ENCODE peak calls at places on chromosomes 16 and 17, in nine cellular contexts. F, S, Q, H, A, R, W, K and L are unnamed samples.

GRCh38 chr16:20647736-20648135 is 49.7 kb downstream of the ACSM1 start:
- DNase-seq in F (no peak), S (no peak), Q (no peak), H (no peak), A (no peak), R (no peak), W (no peak), K (no peak), L (no peak)

GRCh38 chr17:75849724-75850123 is 5.4 kb downstream of the WBP2 start:
- DNase-seq in F (no peak), S (no peak), Q (no peak), H (no peak), A (no peak), R (no peak), W (no peak), K (no peak), L (no peak)

GRCh38 chr17:29138991-29139682 is 41.1 kb downstream of the MYO18A start:
- DNase-seq in F (no peak), S (no peak), Q (no peak), H (no peak), A (no peak), R (peak), W (no peak), K (no peak), L (no peak)

GRCh38 chr16:82957212-82957611 is 330.4 kb downstream of the CDH13 start:
- DNase-seq in F (no peak), S (no peak), Q (no peak), H (no peak), A (no peak), R (no peak), W (no peak), K (no peak), L (no peak)

GRCh38 chr16:16149710-16150116 is 73.6 kb downstream of the ABCC6 start:
- DNase-seq in F (no peak), S (no peak), Q (no peak), H (no peak), A (no peak), R (no peak), W (no peak), K (no peak), L (no peak)

GRCh38 chr17:40356906-40357861 is 7.4 kb downstream of the GJD3 start:
- DNase-seq in F (no peak), S (no peak), Q (no peak), H (no peak), A (no peak), R (no peak), W (no peak), K (no peak), L (no peak)

GRCh38 chr17:45248132-45248936 is 13.6 kb downstream of the SPATA32 start:
- DNase-seq in F (no peak), S (no peak), Q (peak), H (peak), A (no peak), R (peak), W (no peak), K (peak), L (no peak)

GRCh38 chr17:65191805-65192740 is 54.9 kb downstream of the RGS9 start:
- DNase-seq in F (no peak), S (no peak), Q (no peak), H (no peak), A (peak), R (peak), W (no peak), K (no peak), L (no peak)

GRCh38 chr17:19579192-19579668 is 45.6 kb downstream of the SLC47A1 start:
- DNase-seq in F (no peak), S (no peak), Q (no peak), H (no peak), A (no peak), R (no peak), W (no peak), K (no peak), L (no peak)

GRCh38 chr17:58268326-58268725 is 12.4 kb downstream of the MPO start:
- DNase-seq in F (no peak), S (no peak), Q (no peak), H (no peak), A (no peak), R (peak), W (no peak), K (no peak), L (no peak)

GRCh38 chr17:12815642-12816141 is 26.4 kb downstream of the ARHGAP44 start:
- DNase-seq in F (no peak), S (no peak), Q (no peak), H (no peak), A (no peak), R (no peak), W (no peak), K (no peak), L (no peak)

GRCh38 chr16:67014641-67015315 is 14.2 kb upstream of the CBFB start:
- DNase-seq in F (no peak), S (no peak), Q (no peak), H (no peak), A (no peak), R (no peak), W (no peak), K (no peak), L (no peak)

GRCh38 chr16:25210758-25211157 is 6.0 kb upstream of the AQP8 start:
- DNase-seq in F (no peak), S (no peak), Q (no peak), H (no peak), A (no peak), R (no peak), W (no peak), K (no peak), L (no peak)

GRCh38 chr16:75653926-75654325 is 6.4 kb downstream of the TERF2IP start:
- DNase-seq in F (no peak), S (no peak), Q (no peak), H (no peak), A (peak), R (no peak), W (peak), K (no peak), L (no peak)

GRCh38 chr16:57984443-57985203 is 13.7 kb upstream of the CNGB1 start:
- DNase-seq in F (peak), S (no peak), Q (no peak), H (peak), A (peak), R (peak), W (peak), K (peak), L (peak)

GRCh38 chr16:35386619-35387018 is 1927.2 kb downstream of the TP53TG3F start:
- DNase-seq in F (no peak), S (no peak), Q (no peak), H (no peak), A (no peak), R (no peak), W (no peak), K (no peak), L (no peak)

GRCh38 chr16:69613283-69614154 is 47.8 kb downstream of the NFAT5 start:
- DNase-seq in F (no peak), S (no peak), Q (no peak), H (no peak), A (no peak), R (no peak), W (no peak), K (no peak), L (no peak)

GRCh38 chr16:87951550-87952538 is 610 bp downstream of the BANP start:
- DNase-seq in F (no peak), S (no peak), Q (no peak), H (no peak), A (peak), R (no peak), W (no peak), K (no peak), L (no peak)

GRCh38 chr17:40015005-40015997 is at the start of gene CSF3:
- DNase-seq in F (no peak), S (no peak), Q (peak), H (no peak), A (no peak), R (no peak), W (no peak), K (no peak), L (no peak)

GRCh38 chr17:59859444-59860025 is 33.2 kb downstream of the TUBD1 start:
- DNase-seq in F (no peak), S (no peak), Q (no peak), H (no peak), A (no peak), R (no peak), W (no peak), K (no peak), L (no peak)

GRCh38 chr17:34314279-34314678 is 5.0 kb upstream of the CCL8 start:
- DNase-seq in F (no peak), S (no peak), Q (no peak), H (no peak), A (peak), R (peak), W (peak), K (no peak), L (no peak)

GRCh38 chr16:967546-968295 is 3.1 kb downstream of the LMF1 start:
- DNase-seq in F (no peak), S (no peak), Q (no peak), H (no peak), A (no peak), R (no peak), W (no peak), K (no peak), L (no peak)

GRCh38 chr16:86962259-86962658 is 354.9 kb downstream of the C16orf95 start:
- DNase-seq in F (no peak), S (no peak), Q (no peak), H (no peak), A (no peak), R (no peak), W (no peak), K (no peak), L (no peak)

GRCh38 chr17:34579017-34579946 is at the start of gene TMEM132E:
- DNase-seq in F (no peak), S (no peak), Q (no peak), H (no peak), A (peak), R (peak), W (no peak), K (peak), L (no peak)

GRCh38 chr16:23339781-23340180 is 37.7 kb downstream of the SCNN1B start:
- DNase-seq in F (no peak), S (no peak), Q (no peak), H (no peak), A (no peak), R (no peak), W (no peak), K (no peak), L (no peak)

GRCh38 chr16:25922438-25922837 is 230.7 kb downstream of the HS3ST4 start:
- DNase-seq in F (no peak), S (no peak), Q (peak), H (no peak), A (no peak), R (no peak), W (no peak), K (no peak), L (no peak)